ENCODE peak calls at places on chromosome 19, in six cellular contexts. Y, U, K, X, S and R are unnamed samples.

GRCh38 chr19:27742041-27742440 is 1470.9 kb downstream of the UQCRFS1 start:
- DNase-seq in Y (no peak), U (no peak), K (no peak), X (no peak), S (no peak), R (no peak)

GRCh38 chr19:13149628-13150186 is 468 bp downstream of the STX10 start:
- DNase-seq in Y (peak; percentile 53), U (peak; percentile 82), K (no peak), X (peak; percentile 66), S (peak; percentile 45), R (peak; percentile 60)

GRCh38 chr19:1076951-1077350 is 10.0 kb downstream of the ARHGAP45 start:
- DNase-seq in Y (no peak), U (no peak), K (peak; percentile 85), X (no peak), S (no peak), R (no peak)

GRCh38 chr19:13461536-13461935 is 44.7 kb downstream of the CACNA1A start:
- DNase-seq in Y (no peak), U (no peak), K (no peak), X (no peak), S (no peak), R (no peak)

GRCh38 chr19:5036733-5037681 is 68.1 kb downstream of the KDM4B start:
- DNase-seq in Y (no peak), U (no peak), K (no peak), X (peak; percentile 88), S (no peak), R (no peak)

GRCh38 chr19:45474191-45474940 is 6.6 kb downstream of the FOSB start:
- DNase-seq in Y (no peak), U (no peak), K (no peak), X (no peak), S (no peak), R (no peak)

GRCh38 chr19:51368366-51369282 is at the start of gene CLDND2:
- DNase-seq in Y (no peak), U (no peak), K (no peak), X (no peak), S (peak; percentile 48), R (peak; percentile 49)

GRCh38 chr19:48878219-48879024 is 6.2 kb downstream of the PPP1R15A start:
- DNase-seq in Y (no peak), U (peak; percentile 57), K (no peak), X (no peak), S (peak; percentile 96), R (peak; percentile 60)

GRCh38 chr19:38455031-38455430 is 21.5 kb downstream of the RYR1 start:
- DNase-seq in Y (no peak), U (no peak), K (no peak), X (no peak), S (no peak), R (peak; percentile 33)